ENCODE peak calls at places on chromosome 14, in seven cellular contexts. A, S, M, L, N, Z and V are unnamed samples.
A peak's percentile ranks its signal among the peaks of the same experiment; 100 is the strongest.

GRCh38 chr14:89265229-89265628 is 151.8 kb downstream of the FOXN3 start:
- DNase-seq in M (no peak), A (no peak), S (no peak), L (no peak), N (no peak), Z (no peak), V (no peak)

GRCh38 chr14:78202178-78202577 is 32.0 kb downstream of the NRXN3 start:
- DNase-seq in Z (no peak), A (no peak), M (no peak), S (no peak), L (no peak), N (no peak), V (no peak)

GRCh38 chr14:61369097-61369496 is 47.7 kb downstream of the PRKCH start:
- DNase-seq in L (no peak), S (no peak), M (no peak), A (no peak), N (no peak), Z (no peak), V (no peak)

GRCh38 chr14:70317969-70318634 is 41.4 kb downstream of the COX16 start:
- DNase-seq in N (no peak), S (peak; percentile 35), Z (peak; percentile 60), M (peak; percentile 48), A (peak; percentile 61), L (peak; percentile 46), V (peak; percentile 84)

GRCh38 chr14:75519826-75520692 is 2.2 kb upstream of the BATF start:
- DNase-seq in S (no peak), A (peak; percentile 65), N (no peak), L (no peak), Z (no peak), M (no peak), V (no peak)

GRCh38 chr14:32244404-32244803 is 41.3 kb upstream of the RNU6-8 start:
- DNase-seq in L (no peak), A (no peak), Z (no peak), N (no peak), S (no peak), M (no peak), V (no peak)

GRCh38 chr14:21098134-21098891 is at the start of gene ZNF219:
- DNase-seq in S (peak; percentile 39), A (peak; percentile 27), L (peak; percentile 48), N (peak; percentile 78), Z (peak; percentile 79), M (peak; percentile 74), V (peak; percentile 92)

GRCh38 chr14:81831128-81831815 is 297.6 kb upstream of the SEL1L start:
- DNase-seq in M (no peak), N (no peak), L (no peak), S (no peak), A (no peak), Z (no peak), V (peak; percentile 15)

GRCh38 chr14:49315570-49315969 is 270.6 kb downstream of the RPS29 start:
- DNase-seq in S (no peak), Z (no peak), A (no peak), N (no peak), L (no peak), M (no peak), V (no peak)

GRCh38 chr14:94292526-94292871 is 569 bp downstream of the SERPINA10 start:
- DNase-seq in Z (no peak), A (no peak), L (no peak), S (no peak), M (no peak), N (no peak), V (no peak)

GRCh38 chr14:96676161-96676560 is 121.0 kb upstream of the VRK1 start:
- DNase-seq in L (peak; percentile 48), A (peak; percentile 7), S (no peak), N (no peak), Z (no peak), M (peak; percentile 59), V (no peak)

GRCh38 chr14:105064721-105065143 is 498 bp downstream of the GPR132 start:
- DNase-seq in L (peak; percentile 75), M (no peak), A (peak; percentile 69), Z (no peak), N (peak; percentile 28), S (no peak), V (peak; percentile 52)

GRCh38 chr14:75877292-75877691 is 104.5 kb downstream of the TGFB3 start:
- DNase-seq in N (no peak), A (peak; percentile 97), M (peak; percentile 96), L (peak; percentile 98), S (no peak), Z (no peak), V (no peak)

GRCh38 chr14:34460841-34461240 is 1.2 kb downstream of the SPTSSA start:
- DNase-seq in Z (peak; percentile 12), L (peak; percentile 90), M (no peak), A (peak; percentile 77), N (no peak), S (peak; percentile 52), V (peak; percentile 29)

GRCh38 chr14:70779667-70780066 is 29.6 kb downstream of the MAP3K9 start:
- DNase-seq in A (no peak), S (no peak), M (no peak), N (no peak), L (peak; percentile 10), Z (no peak), V (no peak)

GRCh38 chr14:64732536-64733120 is 28.4 kb downstream of the PLEKHG3 start:
- DNase-seq in M (no peak), Z (no peak), N (no peak), A (no peak), S (no peak), L (no peak), V (no peak)

GRCh38 chr14:68247867-68248266 is 428.3 kb downstream of the RAD51B start:
- DNase-seq in L (no peak), A (peak; percentile 27), Z (no peak), S (no peak), M (no peak), N (no peak), V (no peak)

GRCh38 chr14:95353007-95353406 is 33.3 kb upstream of the CLMN start:
- DNase-seq in S (no peak), M (no peak), Z (no peak), L (no peak), A (no peak), N (no peak), V (no peak)

DNA sequence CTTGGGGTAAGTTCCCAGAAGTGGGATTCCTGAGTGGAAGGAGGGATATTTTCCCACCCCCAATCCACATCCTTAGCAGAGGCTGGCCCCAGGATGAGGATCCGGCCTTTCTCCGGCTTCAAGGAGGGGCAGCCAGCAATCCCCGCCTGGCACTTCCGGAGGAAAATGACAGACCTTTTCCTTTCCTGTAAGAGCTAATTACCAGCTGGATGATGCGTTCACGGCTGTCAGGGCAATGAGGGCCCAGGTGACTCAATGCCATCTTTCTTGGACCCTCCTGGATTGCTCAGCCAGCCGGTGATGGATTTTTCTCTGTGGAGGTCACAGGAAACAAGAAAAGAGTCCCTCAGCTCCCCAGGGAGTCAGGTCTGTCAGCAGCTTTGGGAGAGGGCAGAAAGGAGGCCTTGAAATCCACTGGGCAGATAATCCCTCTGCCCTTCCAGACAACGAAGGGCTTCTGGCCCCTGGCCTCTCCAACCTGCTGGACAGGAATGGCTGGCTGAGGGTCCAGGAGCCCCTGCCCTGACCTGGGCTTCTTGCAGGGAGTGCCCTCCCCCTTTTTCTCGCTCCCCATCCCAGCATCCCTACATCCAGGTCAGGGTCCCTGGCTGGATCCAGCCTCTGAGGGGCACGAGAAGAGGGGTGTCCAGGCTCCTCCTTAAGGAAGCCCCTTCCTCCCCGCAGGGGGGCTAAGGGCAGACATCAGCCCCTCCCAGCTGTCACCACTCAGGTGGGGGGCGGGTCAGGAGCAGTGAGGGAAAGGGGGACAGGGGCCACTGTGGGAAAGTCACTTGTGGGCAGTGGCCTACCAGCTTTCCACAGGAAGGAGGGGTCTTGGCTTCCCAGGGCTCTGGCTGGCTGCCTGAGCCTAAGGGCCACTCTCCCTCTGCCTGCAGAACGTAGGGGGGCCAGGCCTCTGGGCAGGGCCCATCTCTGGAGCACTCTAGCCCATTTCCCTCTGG is 16.1 kb upstream of the CCDC85C start:
- DNase-seq in A (peak; percentile 45), L (peak; percentile 68), M (no peak), Z (no peak), S (peak; percentile 89), N (no peak), V (peak; percentile 61)
- H2AFZ ChIP-seq in A (peak overlapping the region; percentile 83), L (no peak overlapping the region), M (no peak overlapping the region), Z (peak overlapping the region; percentile 78), S (peak overlapping the region; percentile 4), N (no peak overlapping the region), V (no peak overlapping the region)

DNA sequence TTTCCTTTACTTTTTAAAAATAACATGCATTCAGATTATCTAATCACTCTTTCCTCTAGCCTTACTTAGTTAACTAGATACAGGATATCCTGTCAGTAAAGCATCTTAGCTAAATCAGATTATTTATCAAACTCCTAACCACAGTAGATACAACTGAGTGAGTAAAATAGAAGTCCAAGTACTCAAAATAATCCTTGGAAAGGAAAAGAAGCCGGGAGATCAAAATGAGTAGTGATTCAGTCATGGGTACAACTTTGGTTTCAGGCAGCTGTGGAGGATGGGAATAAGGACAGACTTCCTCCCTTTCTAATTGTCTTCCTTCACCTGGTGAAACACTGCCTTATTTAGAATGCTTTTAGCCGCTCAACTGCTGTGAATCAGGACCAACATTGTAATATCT is 29.4 kb downstream of the GNG2 start:
- DNase-seq in L (peak; percentile 61), S (peak; percentile 5), M (peak; percentile 25), N (no peak), A (peak; percentile 39), Z (no peak), V (no peak)
- H2AFZ ChIP-seq in L (no peak overlapping the region), S (no peak overlapping the region), M (no peak overlapping the region), N (no peak overlapping the region), A (no peak overlapping the region), Z (no peak overlapping the region), V (no peak overlapping the region)

GRCh38 chr14:63563370-63564026 is 20.3 kb upstream of the PPP2R5E start:
- DNase-seq in M (peak; percentile 83), A (peak; percentile 30), Z (no peak), L (peak; percentile 55), S (peak; percentile 44), N (no peak), V (no peak)

GRCh38 chr14:63562414-63562813 is 19.2 kb upstream of the PPP2R5E start:
- DNase-seq in Z (no peak), N (no peak), L (peak; percentile 25), M (peak; percentile 70), S (no peak), A (no peak), V (no peak)

GRCh38 chr14:63564318-63564717 is 21.1 kb upstream of the PPP2R5E start:
- DNase-seq in L (peak; percentile 25), Z (no peak), A (no peak), M (no peak), N (no peak), S (no peak), V (no peak)

GRCh38 chr14:63565448-63565847 is 22.3 kb upstream of the PPP2R5E start:
- DNase-seq in L (no peak), N (no peak), A (no peak), M (no peak), S (no peak), Z (no peak), V (no peak)
- H2AFZ ChIP-seq in L (no peak overlapping the region), N (no peak overlapping the region), A (no peak overlapping the region), M (peak overlapping the region; percentile 8), S (no peak overlapping the region), Z (no peak overlapping the region), V (no peak overlapping the region)

DNA sequence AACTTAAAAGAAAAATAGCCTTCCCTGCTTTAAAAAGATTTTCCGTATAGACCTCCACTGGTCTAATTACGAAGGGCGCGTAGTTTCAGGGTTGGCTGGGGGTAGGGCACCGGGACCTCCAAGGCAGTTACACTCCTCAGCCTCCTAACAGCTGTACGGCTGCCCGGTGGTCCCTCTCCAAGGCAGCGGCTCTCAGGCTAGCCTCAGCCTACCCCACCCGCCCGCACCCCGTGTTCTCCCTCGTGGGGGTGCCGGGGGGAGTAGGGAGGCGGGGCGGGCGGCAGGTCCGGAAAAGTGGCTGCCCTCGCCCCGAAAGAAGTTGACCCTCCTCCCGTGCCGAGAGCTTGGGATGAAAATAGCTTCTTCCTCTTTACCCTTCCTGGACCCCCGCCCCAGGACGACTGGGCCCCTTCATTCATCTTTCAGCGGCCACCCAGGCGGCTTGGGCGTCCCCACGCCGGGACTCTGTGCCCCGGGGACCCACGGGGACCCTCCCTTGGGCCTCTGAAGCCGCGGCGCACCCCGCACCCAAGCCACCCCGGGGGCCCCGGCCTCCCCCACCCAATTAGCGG is 991 bp upstream of the RCOR1 start:
- DNase-seq in L (peak; percentile 22), A (peak; percentile 29), M (no peak), N (peak; percentile 62), Z (no peak), S (peak; percentile 39), V (peak; percentile 70)
- H2AFZ ChIP-seq in L (no peak overlapping the region), A (peak overlapping the region; percentile 86), M (peak overlapping the region; percentile 94), N (peak overlapping the region; percentile 58), Z (peak overlapping the region; percentile 100), S (peak overlapping the region; percentile 89), V (no peak overlapping the region)